ENCODE peak calls at places on chromosomes 5 and 9, in ten cellular contexts. Q is heart right ventricle, I is psoas muscle, P is adipocyte, Z is lower lobe of right lung, Y is colonic mucosa, F is breast epithelium, U is ovary, X is IMR-90, O is SK-N-SH. W is an unnamed sample. For H3K36me3 and H3K27me3, the result is how much of the 10 kb centered on the place peaks cover.

GRCh38 chr5:74995931-74996330 is 56.4 kb downstream of the GCNT4 start:
- DNase-seq in U (no peak), X (no peak), F (no peak), Q (no peak), I (no peak), Z (no peak), O (no peak), P (no peak), Y (no peak), W (no peak)

GRCh38 chr5:39570418-39571027 is 145.7 kb upstream of the DAB2 start:
- DNase-seq in Z (no peak), X (peak), I (no peak), F (no peak), U (no peak), Y (no peak), O (peak), P (peak), Q (no peak), W (peak)

GRCh38 chr5:501833-502184 is 22.4 kb downstream of the SLC9A3 start:
- DNase-seq in F (no peak), I (no peak), X (no peak), O (no peak), Y (no peak), U (no peak), P (no peak), Q (no peak), Z (no peak), W (no peak)

GRCh38 chr5:55037046-55037771 is 13.2 kb downstream of the GZMK start:
- DNase-seq in U (no peak), O (no peak), P (peak), Y (no peak), Q (no peak), I (no peak), Z (no peak), X (no peak), F (no peak), W (peak)

GRCh38 chr5:4228708-4229107 is 633.1 kb downstream of the IRX1 start:
- DNase-seq in Q (no peak), X (no peak), P (no peak), Y (no peak), O (no peak), F (no peak), U (no peak), I (no peak), Z (no peak), W (no peak)

GRCh38 chr5:124154714-124155113 is 591.7 kb downstream of the ZNF608 start:
- DNase-seq in Z (no peak), Q (no peak), X (no peak), U (no peak), Y (no peak), F (no peak), O (no peak), I (no peak), P (peak), W (no peak)

GRCh38 chr9:24041294-24041693 is 215.3 kb upstream of the ELAVL2 start:
- DNase-seq in Y (no peak), U (no peak), X (no peak), Z (no peak), Q (no peak), I (no peak), O (no peak), P (no peak), F (no peak), W (no peak)

GRCh38 chr5:177300236-177300880 is 3.2 kb downstream of the RAB24 start:
- DNase-seq in I (no peak), Q (peak), Z (peak), X (peak), O (no peak), F (no peak), U (peak), Y (peak), P (peak), W (peak)

GRCh38 chr9:127139071-127139731 is 16.8 kb upstream of the ANGPTL2 start:
- DNase-seq in X (no peak), I (peak), P (no peak), O (no peak), Z (no peak), Q (no peak), U (peak), Y (peak), F (peak), W (no peak)

GRCh38 chr5:6365977-6366590 is 12.3 kb downstream of the MED10 start:
- DNase-seq in O (no peak), I (peak), X (no peak), Y (no peak), P (no peak), F (no peak), Q (no peak), Z (no peak), U (no peak), W (no peak)

GRCh38 chr5:125408582-125409069 is 662.2 kb upstream of the ZNF608 start:
- DNase-seq in U (peak), P (peak), F (no peak), I (no peak), Q (no peak), X (peak), Z (no peak), Y (peak), O (no peak), W (no peak)

GRCh38 chr9:132267660-132268059 is 87.1 kb downstream of the SETX start:
- DNase-seq in Z (no peak), Q (peak), X (no peak), F (no peak), I (no peak), U (no peak), Y (no peak), P (no peak), O (no peak), W (no peak)

GRCh38 chr5:103582364-103582763 is 19.8 kb upstream of the NUDT12 start:
- DNase-seq in O (peak), Q (peak), Y (no peak), I (no peak), U (no peak), P (peak), X (peak), F (no peak), Z (no peak), W (peak)

GRCh38 chr9:138058181-138058580 is 180.6 kb downstream of the CACNA1B start:
- DNase-seq in U (no peak), I (no peak), Q (no peak), P (no peak), Z (no peak), X (no peak), O (no peak), F (no peak), Y (no peak), W (no peak)

GRCh38 chr5:38603691-38604090 is 47.2 kb upstream of the LIFR start:
- DNase-seq in X (peak), Y (no peak), P (no peak), O (no peak), F (no peak), U (no peak), I (no peak), Q (no peak), Z (no peak), W (no peak)

GRCh38 chr5:158022393-158022792 is 163.4 kb upstream of the CLINT1 start:
- DNase-seq in F (no peak), U (no peak), Y (no peak), Z (no peak), I (no peak), P (no peak), Q (no peak), X (no peak), O (no peak), W (no peak)

GRCh38 chr5:105663671-105664070 is 2007.1 kb downstream of the EFNA5 start:
- DNase-seq in X (no peak), I (no peak), P (no peak), Q (no peak), F (no peak), Y (no peak), Z (no peak), O (no peak), U (no peak), W (no peak)

GRCh38 chr9:126844085-126844484 is 16.4 kb upstream of the ZBTB34 start:
- DNase-seq in O (no peak), P (peak), Y (no peak), U (no peak), Z (no peak), Q (no peak), X (peak), F (no peak), I (no peak), W (no peak)

GRCh38 chr9:109730228-109730627 is 49.8 kb upstream of the PALM2AKAP2 start:
- DNase-seq in U (no peak), F (peak), O (no peak), X (no peak), P (peak), Q (no peak), I (no peak), Z (no peak), Y (peak), W (no peak)

GRCh38 chr9:133726401-133727276 is 11.5 kb downstream of the SARDH start:
- DNase-seq in Z (peak), O (peak), P (peak), I (peak), F (peak), Q (peak), X (peak), Y (peak), U (peak), W (peak)

GRCh38 chr5:56569576-56569975 is 245.8 kb upstream of the MAP3K1 start:
- DNase-seq in U (no peak), Z (no peak), I (no peak), P (peak), X (peak), Y (no peak), F (no peak), O (no peak), Q (no peak), W (no peak)

GRCh38 chr5:139998837-139999236 is 44.3 kb downstream of the NRG2 start:
- DNase-seq in U (no peak), Y (no peak), P (no peak), O (no peak), X (no peak), Z (no peak), F (no peak), Q (no peak), I (no peak), W (no peak)

GRCh38 chr5:109324941-109325340 is 84.8 kb downstream of the PJA2 start:
- DNase-seq in P (peak), F (no peak), Z (no peak), U (peak), X (no peak), O (no peak), Q (no peak), Y (no peak), I (no peak), W (no peak)

GRCh38 chr5:103031607-103032006 is 88.3 kb downstream of the GIN1 start:
- DNase-seq in U (no peak), Z (no peak), P (no peak), F (no peak), Q (no peak), I (no peak), X (no peak), Y (no peak), O (no peak), W (peak)

GRCh38 chr5:59724482-59725392 is 168.8 kb downstream of the PDE4D start:
- DNase-seq in O (peak), I (no peak), Y (peak), X (peak), U (no peak), P (peak), F (no peak), Q (no peak), Z (no peak), W (peak)

GRCh38 chr9:35852267-35852815 is 17.9 kb downstream of the OR13J1 start:
- DNase-seq in X (no peak), F (peak), U (no peak), P (no peak), O (no peak), Y (peak), Q (no peak), I (no peak), Z (no peak), W (no peak)

GRCh38 chr5:120464627-120465280 is 654 bp downstream of the PRR16 start:
- DNase-seq in Y (peak), Q (peak), I (peak), P (peak), O (peak), Z (no peak), U (peak), F (no peak), X (peak), W (peak)
- H3K4me3 ChIP-seq in Y (peak), Q (peak), I (peak), P (peak), O (peak), Z (peak), U (peak), F (peak), X (peak), W (peak)

GRCh38 chr5:43540746-43541145 is 16.1 kb downstream of the PAIP1 start:
- DNase-seq in Z (no peak), Y (no peak), Q (no peak), I (no peak), F (no peak), U (no peak), P (no peak), O (no peak), X (no peak), W (no peak)
- H3K36me3 ChIP-seq in Z (half or more), Y (under half), Q (under half), I (half or more), F (under half), U (under half), P (half or more), O (half or more), X (under half), W (under half)

GRCh38 chr9:96122756-96123155 is 179.2 kb downstream of the HSD17B3 start:
- DNase-seq in Y (no peak), Z (no peak), U (no peak), I (no peak), O (no peak), X (peak), F (no peak), Q (no peak), P (peak), W (no peak)

GRCh38 chr9:96129698-96130097 is 172.3 kb downstream of the HSD17B3 start:
- DNase-seq in U (no peak), Y (no peak), Q (no peak), Z (no peak), X (no peak), F (no peak), I (no peak), P (no peak), O (peak), W (peak)

GRCh38 chr9:96125624-96126023 is 176.4 kb downstream of the HSD17B3 start:
- DNase-seq in F (no peak), U (no peak), Y (no peak), I (no peak), X (no peak), P (no peak), Z (no peak), O (no peak), Q (no peak), W (no peak)

GRCh38 chr9:96122255-96122654 is 179.7 kb downstream of the HSD17B3 start:
- DNase-seq in P (no peak), F (no peak), Y (no peak), I (no peak), Q (no peak), U (no peak), X (no peak), Z (no peak), O (no peak), W (no peak)

DNA sequence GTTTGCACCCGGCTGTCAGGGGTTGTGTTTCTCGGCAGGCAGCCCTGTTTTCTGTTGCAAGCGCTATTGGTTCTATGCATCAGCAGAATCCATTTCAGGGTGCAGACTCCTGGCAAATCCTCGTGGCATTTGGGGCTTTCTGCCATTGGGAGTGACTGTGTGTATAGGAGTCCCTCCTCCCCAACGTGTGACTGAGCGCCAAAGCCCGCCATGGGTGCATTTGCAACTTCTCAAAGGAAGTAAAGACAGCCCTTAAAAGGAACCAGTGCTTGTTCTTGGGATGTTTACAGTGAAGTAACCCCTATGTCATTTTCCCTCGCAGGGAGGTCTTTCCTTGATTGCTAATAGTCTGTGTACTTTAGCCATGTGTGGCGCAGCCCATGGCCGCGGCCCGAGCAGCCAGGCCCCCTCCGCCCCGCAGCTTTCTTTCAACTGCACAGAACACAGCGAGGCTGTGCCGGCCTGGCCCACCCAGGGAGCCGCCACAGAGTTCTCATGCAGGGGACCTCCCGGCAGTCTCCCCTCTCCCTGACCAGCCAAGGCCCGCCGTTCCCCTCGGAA is 175.6 kb downstream of the HSD17B3 start:
- DNase-seq in Z (no peak), Q (no peak), F (no peak), O (no peak), Y (peak), I (no peak), U (no peak), P (no peak), X (no peak), W (peak)
- H3K27me3 ChIP-seq in Z (under half), Q (under half), F (under half), O (under half), Y (under half), I (under half), U (under half), P (under half), X (under half), W (under half)

DNA sequence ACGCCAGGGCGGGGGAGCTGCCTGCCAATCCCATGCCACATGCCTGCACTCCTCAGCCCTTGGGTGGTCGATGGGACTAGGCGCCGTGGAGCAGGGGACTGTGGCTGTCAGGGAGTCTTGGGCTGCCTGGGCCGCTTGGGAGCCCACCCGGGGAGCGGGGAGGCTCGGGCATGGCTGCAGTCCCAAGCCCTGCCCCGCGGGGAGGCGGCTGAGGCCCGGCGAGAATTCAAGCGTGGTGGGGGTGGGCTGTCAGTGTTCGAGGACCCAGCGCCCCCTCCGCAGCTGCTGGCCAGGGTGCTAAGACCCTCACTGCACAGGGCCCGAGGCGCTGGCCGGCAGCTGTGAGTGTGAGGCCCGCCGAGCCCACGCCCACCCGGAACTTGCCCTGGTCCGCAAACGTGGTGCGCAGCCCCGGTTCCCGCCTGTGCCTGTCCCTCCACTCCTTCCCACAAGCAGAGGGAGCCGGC is 83.2 kb upstream of the DMRTA1 start:
- DNase-seq in O (no peak), Y (no peak), Q (no peak), U (no peak), P (no peak), X (no peak), Z (no peak), F (no peak), I (no peak), W (no peak)
- H3K4me3 ChIP-seq in O (no peak), Y (no peak), Q (no peak), U (no peak), P (no peak), X (no peak), Z (no peak), F (no peak), I (no peak), W (no peak)

GRCh38 chr5:146118325-146118724 is 12.9 kb upstream of the PLAC8L1 start:
- DNase-seq in I (no peak), O (no peak), F (no peak), Q (no peak), X (no peak), Z (no peak), U (no peak), P (no peak), Y (no peak), W (no peak)
- H3K36me3 ChIP-seq in I (half or more), O (half or more), F (under half), Q (under half), X (under half), Z (half or more), U (under half), P (half or more), Y (under half), W (under half)

GRCh38 chr5:17440766-17441165 is 57.3 kb upstream of the TAF11L2 start:
- DNase-seq in O (no peak), P (peak), U (no peak), Z (no peak), F (no peak), Y (no peak), I (no peak), Q (no peak), X (no peak), W (no peak)
- H3K27me3 ChIP-seq in O (under half), P (under half), U (under half), Z (under half), F (under half), Y (under half), I (under half), Q (under half), X (under half), W (under half)